ENCODE peak calls at places on chromosome 7, in four cellular contexts. A is activated effector memory CD4-positive, alpha-beta T cell treated with Interleukin-2 at 50 U/mL for 16 hours; H is stimulated activated CD8-positive, alpha-beta memory T cell treated with anti-CD3 and anti-CD28 coated beads, Interleukin-2, amount 100 ng/mL, for 1 hour; W is EL. Y is an unnamed sample.

GRCh38 chr7:27192546-27193334 is 7.2 kb downstream of the HOXA13 start:
- DNase-seq in A (no peak), H (no peak), W (peak; percentile 73), Y (peak; percentile 73)

GRCh38 chr7:106895246-106895864 is 30.3 kb downstream of the PIK3CG start:
- DNase-seq in A (no peak), W (no peak), H (no peak), Y (no peak)

GRCh38 chr7:122913608-122914007 is 27.3 kb upstream of the CADPS2 start:
- DNase-seq in W (no peak), A (no peak), H (no peak), Y (no peak)

GRCh38 chr7:35280854-35281253 is 27.0 kb upstream of the TBX20 start:
- DNase-seq in A (no peak), W (no peak), H (no peak), Y (no peak)

GRCh38 chr7:214410-215212 is 22.2 kb downstream of the FAM20C start:
- DNase-seq in W (peak; percentile 59), H (no peak), A (no peak), Y (peak; percentile 40)

GRCh38 chr7:25742287-25742686 is 409.7 kb upstream of the NFE2L3 start:
- DNase-seq in A (no peak), W (no peak), H (no peak), Y (no peak)

GRCh38 chr7:47368190-47368812 is 213.6 kb downstream of the TNS3 start:
- DNase-seq in H (no peak), A (no peak), W (no peak), Y (no peak)

GRCh38 chr7:30238721-30239441 is 45.5 kb upstream of the ZNRF2 start:
- DNase-seq in A (no peak), W (peak; percentile 50), H (no peak), Y (peak; percentile 15)

GRCh38 chr7:45092100-45092930 is 3.5 kb upstream of the NACAD start:
- DNase-seq in A (no peak), H (no peak), W (peak; percentile 81), Y (peak; percentile 66)

GRCh38 chr7:37377231-37377630 is 71.4 kb downstream of the ELMO1 start:
- DNase-seq in A (no peak), H (no peak), W (no peak), Y (no peak)

GRCh38 chr7:91424372-91424771 is 160.1 kb downstream of the FZD1 start:
- DNase-seq in A (no peak), W (no peak), H (no peak), Y (no peak)

GRCh38 chr7:106773228-106773627 is 91.9 kb upstream of the PIK3CG start:
- DNase-seq in W (peak; percentile 17), A (no peak), H (no peak), Y (no peak)

GRCh38 chr7:24966802-24967201 is 13.2 kb downstream of the OSBPL3 start:
- DNase-seq in W (no peak), H (no peak), A (no peak), Y (no peak)

GRCh38 chr7:102913846-102914245 is 1.0 kb downstream of the LRRC17 start:
- DNase-seq in A (no peak), H (no peak), W (no peak), Y (no peak)

GRCh38 chr7:126040114-126041045 is 1110.8 kb upstream of the POT1 start:
- DNase-seq in W (no peak), A (no peak), H (no peak), Y (no peak)

GRCh38 chr7:80387634-80388033 is 124.2 kb downstream of the GNAT3 start:
- DNase-seq in A (no peak), W (peak; percentile 28), H (no peak), Y (no peak)

GRCh38 chr7:101563198-101563901 is 65.7 kb downstream of the MYL10 start:
- DNase-seq in A (no peak), W (no peak), H (no peak), Y (no peak)

GRCh38 chr7:7221602-7222038 is 39.3 kb downstream of the C1GALT1 start:
- DNase-seq in A (no peak), W (peak; percentile 84), H (no peak), Y (peak; percentile 73)

GRCh38 chr7:104548861-104549260 is 220.5 kb downstream of the LHFPL3 start:
- DNase-seq in A (no peak), W (no peak), H (no peak), Y (no peak)

GRCh38 chr7:66930341-66930740 is 9.3 kb downstream of the TMEM248 start:
- DNase-seq in W (peak; percentile 40), H (no peak), A (no peak), Y (no peak)

GRCh38 chr7:21946228-21946709 is 570 bp upstream of the CDCA7L start:
- DNase-seq in A (no peak), H (no peak), W (no peak), Y (no peak)

GRCh38 chr7:155789001-155789725 is 23.1 kb downstream of the SHH start:
- DNase-seq in H (no peak), W (no peak), A (no peak), Y (no peak)

GRCh38 chr7:17123020-17123419 is 175.4 kb upstream of the AHR start:
- DNase-seq in W (peak; percentile 89), H (no peak), A (no peak), Y (peak; percentile 64)

GRCh38 chr7:44077061-44077460 is 5.3 kb downstream of the POLM start:
- DNase-seq in H (no peak), A (no peak), W (no peak), Y (no peak)

GRCh38 chr7:5426226-5426475 is 2.5 kb upstream of the TNRC18 start:
- DNase-seq in W (peak; percentile 79), H (no peak), A (no peak), Y (peak; percentile 83)

GRCh38 chr7:22824760-22825159 is 2.1 kb upstream of the TOMM7 start:
- DNase-seq in W (no peak), A (no peak), H (no peak), Y (no peak)

GRCh38 chr7:131999193-131999592 is 442.8 kb upstream of the PODXL start:
- DNase-seq in W (no peak), A (no peak), H (no peak), Y (no peak)

GRCh38 chr7:29831705-29832104 is 25.4 kb downstream of the WIPF3 start:
- DNase-seq in W (no peak), H (no peak), A (no peak), Y (no peak)

GRCh38 chr7:44791278-44792219 is 4.9 kb upstream of the PPIA start:
- DNase-seq in H (no peak), A (no peak), W (peak; percentile 53), Y (peak; percentile 66)

GRCh38 chr7:93279541-93279940 is 47.4 kb downstream of the VPS50 start:
- DNase-seq in A (no peak), W (no peak), H (no peak), Y (no peak)

Y was measured in HFFc6.